ENCODE peak calls at places on chromosomes 3 and 15, in eight cellular contexts. D is psoas muscle; P is fibroblast of mammary gland; M is ELR; O is fibroblast of lung; T is left ventricle myocardium superior; S is AG04450; I is stimulated activated CD4-positive, alpha-beta T cell treated with anti-CD3 and anti-CD28 coated beads, Interleukin-2, amount 100 ng/mL, for 48 hours. Y is an unnamed sample.
A peak's percentile ranks its signal among the peaks of the same experiment; 100 is the strongest.

GRCh38 chr3:128145279-128145678 is 8.0 kb upstream of the EEFSEC start:
- DNase-seq in D (no peak), P (no peak), M (no peak), O (no peak), T (peak; percentile 57), S (no peak), I (no peak), Y (peak; percentile 59)

GRCh38 chr3:191133359-191133758 is 65.7 kb upstream of the OSTN start:
- DNase-seq in D (no peak), P (no peak), M (no peak), O (no peak), T (no peak), S (no peak), I (no peak), Y (no peak)

GRCh38 chr15:59420986-59421618 is 16.9 kb upstream of the FAM81A start:
- DNase-seq in D (no peak), P (peak; percentile 42), M (peak; percentile 30), O (peak; percentile 64), T (no peak), S (no peak), I (no peak), Y (no peak)

GRCh38 chr3:152073267-152073666 is 195.5 kb upstream of the MBNL1 start:
- DNase-seq in D (no peak), P (peak; percentile 69), M (peak; percentile 40), O (peak; percentile 43), T (no peak), S (no peak), I (no peak), Y (no peak)

GRCh38 chr3:36114353-36114752 is 266.0 kb upstream of the STAC start:
- DNase-seq in D (no peak), P (no peak), M (no peak), O (no peak), T (no peak), S (no peak), I (no peak), Y (no peak)

GRCh38 chr3:42684632-42685362 is 540 bp upstream of the KLHL40 start:
- DNase-seq in D (no peak), P (no peak), M (no peak), O (no peak), T (no peak), S (no peak), I (no peak), Y (no peak)

GRCh38 chr15:40263036-40263754 is 19.7 kb downstream of the ANKRD63 start:
- DNase-seq in D (no peak), P (peak; percentile 79), M (peak; percentile 66), O (peak; percentile 86), T (no peak), S (peak; percentile 18), I (no peak), Y (no peak)

GRCh38 chr3:31161889-31162288 is 267.4 kb upstream of the GADL1 start:
- DNase-seq in D (no peak), P (no peak), M (no peak), O (no peak), T (no peak), S (no peak), I (no peak), Y (no peak)

GRCh38 chr3:126472277-126473006 is 3.2 kb downstream of the ZXDC start:
- DNase-seq in D (peak; percentile 92), P (peak; percentile 89), M (peak; percentile 67), O (peak; percentile 81), T (peak; percentile 53), S (no peak), I (no peak), Y (peak; percentile 73)

GRCh38 chr3:171622126-171622525 is 161.9 kb upstream of the TNIK start:
- DNase-seq in D (no peak), P (no peak), M (no peak), O (no peak), T (no peak), S (no peak), I (no peak), Y (no peak)

GRCh38 chr3:45462522-45463262 is 74.3 kb downstream of the LARS2 start:
- DNase-seq in D (no peak), P (no peak), M (no peak), O (peak; percentile 21), T (no peak), S (no peak), I (peak; percentile 49), Y (no peak)

GRCh38 chr3:16728762-16729745 is 123.8 kb upstream of the DAZL start:
- DNase-seq in D (no peak), P (peak; percentile 89), M (peak; percentile 90), O (no peak), T (no peak), S (peak; percentile 8), I (no peak), Y (no peak)

GRCh38 chr3:14831916-14832430 is 13.2 kb downstream of the FGD5 start:
- DNase-seq in D (no peak), P (no peak), M (no peak), O (no peak), T (no peak), S (no peak), I (no peak), Y (no peak)

GRCh38 chr3:30277494-30277893 is 328.9 kb upstream of the TGFBR2 start:
- DNase-seq in D (no peak), P (no peak), M (no peak), O (no peak), T (no peak), S (no peak), I (no peak), Y (no peak)

GRCh38 chr3:14457481-14457880 is 55.1 kb downstream of the SLC6A6 start:
- DNase-seq in D (no peak), P (no peak), M (no peak), O (no peak), T (no peak), S (no peak), I (no peak), Y (no peak)

GRCh38 chr3:55481067-55481917 is 5.8 kb downstream of the WNT5A start:
- DNase-seq in D (peak; percentile 70), P (peak; percentile 75), M (peak; percentile 80), O (peak; percentile 72), T (peak; percentile 42), S (no peak), I (no peak), Y (peak; percentile 46)

GRCh38 chr15:89472785-89473256 is 23.6 kb downstream of the RHCG start:
- DNase-seq in D (no peak), P (peak; percentile 55), M (peak; percentile 59), O (peak; percentile 41), T (peak; percentile 36), S (peak; percentile 1), I (peak; percentile 51), Y (no peak)

GRCh38 chr3:9795212-9795611 is 2.3 kb downstream of the ARPC4 start:
- DNase-seq in D (no peak), P (no peak), M (no peak), O (no peak), T (no peak), S (no peak), I (no peak), Y (no peak)

GRCh38 chr3:30597131-30597768 is 9.2 kb upstream of the TGFBR2 start:
- DNase-seq in D (no peak), P (peak; percentile 90), M (peak; percentile 82), O (peak; percentile 87), T (no peak), S (no peak), I (no peak), Y (no peak)

GRCh38 chr15:68027388-68027787 is 26.7 kb upstream of the PIAS1 start:
- DNase-seq in D (no peak), P (no peak), M (no peak), O (no peak), T (no peak), S (no peak), I (no peak), Y (no peak)

GRCh38 chr3:181859518-181859917 is 147.8 kb downstream of the SOX2 start:
- DNase-seq in D (no peak), P (no peak), M (no peak), O (no peak), T (no peak), S (no peak), I (no peak), Y (no peak)

GRCh38 chr15:39404767-39405173 is 176.1 kb upstream of the THBS1 start:
- DNase-seq in D (no peak), P (peak; percentile 96), M (peak; percentile 98), O (peak; percentile 79), T (no peak), S (peak; percentile 85), I (no peak), Y (no peak)

GRCh38 chr15:93111451-93111850 is 22.4 kb upstream of the RGMA start:
- DNase-seq in D (no peak), P (no peak), M (no peak), O (no peak), T (no peak), S (no peak), I (no peak), Y (no peak)

GRCh38 chr3:125349055-125349454 is 26.1 kb downstream of the ZNF148 start:
- DNase-seq in D (no peak), P (no peak), M (no peak), O (no peak), T (no peak), S (no peak), I (no peak), Y (no peak)

GRCh38 chr3:123743121-123743520 is 141.0 kb downstream of the MYLK start:
- DNase-seq in D (no peak), P (no peak), M (no peak), O (no peak), T (no peak), S (no peak), I (no peak), Y (no peak)

GRCh38 chr3:170007031-170007663 is 30.6 kb upstream of the GPR160 start:
- DNase-seq in D (no peak), P (peak; percentile 76), M (peak; percentile 39), O (peak; percentile 80), T (no peak), S (peak; percentile 32), I (peak; percentile 36), Y (no peak)

GRCh38 chr15:23403550-23403949 is 43.5 kb downstream of the GOLGA6L2 start:
- DNase-seq in D (no peak), P (no peak), M (no peak), O (no peak), T (peak; percentile 56), S (no peak), I (no peak), Y (peak; percentile 58)

GRCh38 chr3:172140499-172141391 is 101.4 kb downstream of the FNDC3B start:
- DNase-seq in D (no peak), P (peak; percentile 90), M (peak; percentile 95), O (peak; percentile 97), T (peak; percentile 34), S (peak; percentile 86), I (no peak), Y (no peak)

GRCh38 chr3:159832024-159832423 is 156.6 kb upstream of the IL12A start:
- DNase-seq in D (no peak), P (no peak), M (no peak), O (no peak), T (no peak), S (no peak), I (no peak), Y (no peak)

GRCh38 chr15:22845289-22845900 is 6.9 kb downstream of the NIPA2 start:
- DNase-seq in D (no peak), P (peak; percentile 35), M (no peak), O (peak; percentile 32), T (no peak), S (no peak), I (no peak), Y (no peak)

GRCh38 chr3:39727415-39727814 is 82.0 kb upstream of the MYRIP start:
- DNase-seq in D (no peak), P (peak; percentile 15), M (peak; percentile 13), O (no peak), T (no peak), S (no peak), I (no peak), Y (no peak)